ENCODE peak calls at places on chromosomes 11 and 22, in eight cellular contexts. P, S, C, G, M, I, R and N are unnamed samples.

GRCh38 chr22:50613291-50613981 is 12.8 kb downstream of the MAPK8IP2 start:
- DNase-seq in C (peak; percentile 54), S (no peak), I (no peak), R (no peak), P (no peak), M (no peak), G (no peak), N (no peak)

GRCh38 chr11:78031629-78032028 is 8.6 kb upstream of the KCTD14 start:
- DNase-seq in R (no peak), P (no peak), M (no peak), I (no peak), S (no peak), G (no peak), C (no peak), N (no peak)

GRCh38 chr11:108593214-108593909 is at the start of gene EXPH5:
- DNase-seq in I (peak; percentile 53), G (peak; percentile 50), M (peak; percentile 65), C (peak; percentile 73), P (peak; percentile 26), R (peak; percentile 4), S (peak; percentile 77), N (peak; percentile 63)

GRCh38 chr22:41620646-41621098 is at the start of gene DESI1:
- DNase-seq in M (peak; percentile 14), P (no peak), S (no peak), I (no peak), R (no peak), G (no peak), C (no peak), N (no peak)

GRCh38 chr11:113991718-113992458 is 17.0 kb downstream of the HTR3A start:
- DNase-seq in I (no peak), C (no peak), G (no peak), S (no peak), R (no peak), P (no peak), M (no peak), N (no peak)

GRCh38 chr11:119666463-119667131 is 62.4 kb downstream of the NECTIN1 start:
- DNase-seq in S (peak; percentile 40), M (peak; percentile 25), C (peak; percentile 79), I (peak; percentile 66), G (no peak), P (no peak), R (peak; percentile 71), N (peak; percentile 82)

GRCh38 chr11:121892131-121892681 is 223.8 kb downstream of the BLID start:
- DNase-seq in R (no peak), I (no peak), C (no peak), G (no peak), S (no peak), M (peak; percentile 81), P (peak; percentile 84), N (no peak)

GRCh38 chr11:28420099-28420498 is 311.9 kb downstream of the METTL15 start:
- DNase-seq in I (no peak), G (no peak), C (no peak), M (no peak), P (no peak), R (no peak), S (no peak), N (no peak)

GRCh38 chr11:103587951-103588788 is 448.3 kb upstream of the DDI1 start:
- DNase-seq in G (no peak), M (peak; percentile 29), I (no peak), P (no peak), S (no peak), C (no peak), R (no peak), N (no peak)

GRCh38 chr22:44668190-44668885 is 33.7 kb upstream of the PRR5 start:
- DNase-seq in S (peak; percentile 34), C (no peak), R (no peak), M (no peak), G (no peak), P (no peak), I (peak; percentile 59), N (no peak)

GRCh38 chr11:20873054-20873453 is 203.7 kb downstream of the NELL1 start:
- DNase-seq in M (no peak), G (no peak), C (no peak), S (no peak), R (peak; percentile 24), P (no peak), I (no peak), N (peak; percentile 54)

GRCh38 chr22:39117585-39118191 is 20.6 kb downstream of the APOBEC3H start:
- DNase-seq in I (peak; percentile 71), R (peak; percentile 84), P (peak; percentile 26), M (peak; percentile 38), G (no peak), C (no peak), S (peak; percentile 58), N (peak; percentile 46)

GRCh38 chr11:83726316-83726715 is 440.1 kb upstream of the CCDC90B start:
- DNase-seq in C (no peak), S (no peak), I (no peak), R (no peak), M (no peak), P (no peak), G (no peak), N (no peak)
- TF ChIP-seq CTCF in C (no peak), S (no peak), I (no peak), R (no peak), M (no peak), P (no peak), G (no peak), N (no peak)

GRCh38 chr11:118175031-118175531 is 1.4 kb downstream of the SCN2B start:
- DNase-seq in S (no peak), C (no peak), P (no peak), R (no peak), G (no peak), I (no peak), M (peak; percentile 62), N (no peak)

GRCh38 chr11:118175600-118176399 is 639 bp downstream of the SCN2B start:
- DNase-seq in C (no peak), R (no peak), P (no peak), G (no peak), S (no peak), I (no peak), M (no peak), N (no peak)

GRCh38 chr11:118176400-118177134 is at the start of gene SCN2B:
- DNase-seq in M (peak; percentile 15), P (no peak), S (no peak), G (no peak), I (no peak), C (no peak), R (peak; percentile 56), N (no peak)

DNA sequence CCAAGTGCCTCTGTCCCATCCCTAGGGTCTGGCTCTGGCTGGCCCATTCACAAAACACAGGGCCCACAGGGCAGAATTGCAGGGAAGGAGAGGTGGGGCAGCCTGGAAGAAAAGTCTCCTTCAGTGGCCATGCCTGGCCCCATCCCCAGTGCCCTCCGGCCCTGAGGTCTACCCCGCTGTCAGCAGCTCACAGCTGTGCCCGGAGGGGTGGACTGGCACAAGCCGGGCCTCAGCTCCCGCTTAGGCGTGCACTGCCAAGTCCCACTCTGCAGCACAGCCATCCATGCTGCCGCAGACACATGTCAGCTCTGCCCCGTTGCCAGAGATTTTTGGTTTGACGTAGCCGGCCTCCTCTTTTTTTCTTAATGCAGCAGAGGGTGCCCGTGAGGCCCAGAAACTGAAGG is 3.9 kb upstream of the SCN2B start:
- DNase-seq in M (peak; percentile 23), R (peak; percentile 85), P (no peak), C (peak; percentile 54), S (no peak), I (no peak), G (no peak), N (peak; percentile 37)
- TF ChIP-seq CTCF in M (no peak), R (peak; percentile 46), P (no peak), C (no peak), S (no peak), I (no peak), G (no peak), N (no peak)

DNA sequence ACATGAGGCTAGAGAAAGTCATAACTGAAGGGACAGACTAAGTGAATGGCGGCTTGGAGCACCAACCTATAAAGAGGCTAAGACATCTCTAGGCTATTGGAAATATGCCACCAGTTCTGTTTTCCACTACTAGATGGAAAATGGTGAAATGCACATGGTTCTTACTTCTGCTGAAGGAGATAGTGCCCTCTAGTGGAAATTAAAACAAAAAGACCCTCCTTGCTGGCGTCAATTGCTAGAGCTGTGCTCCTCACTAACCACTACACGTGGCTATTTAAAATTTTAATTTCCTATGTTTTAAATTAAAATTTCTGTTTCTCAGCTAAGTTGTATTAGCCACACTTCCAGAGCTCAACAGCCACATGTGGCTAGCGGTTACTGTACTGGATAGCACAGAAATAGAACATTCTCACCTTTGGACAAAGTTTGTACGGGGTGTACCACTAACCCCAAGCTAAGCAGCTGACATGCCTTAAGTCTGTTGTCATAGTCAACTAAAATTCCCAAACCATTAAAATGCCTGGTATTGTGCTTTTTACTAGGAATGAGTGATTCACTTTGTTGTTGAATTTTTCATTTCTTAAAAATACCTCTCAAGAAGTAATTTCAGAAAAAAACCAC is 34.1 kb upstream of the CALCA start:
- DNase-seq in G (peak; percentile 15), M (peak; percentile 34), S (no peak), R (peak; percentile 59), C (no peak), P (peak; percentile 4), I (no peak), N (no peak)
- TF ChIP-seq CTCF in G (no peak), M (no peak), S (peak; percentile 56), R (peak; percentile 85), C (no peak), P (no peak), I (peak; percentile 47), N (peak; percentile 69)

DNA sequence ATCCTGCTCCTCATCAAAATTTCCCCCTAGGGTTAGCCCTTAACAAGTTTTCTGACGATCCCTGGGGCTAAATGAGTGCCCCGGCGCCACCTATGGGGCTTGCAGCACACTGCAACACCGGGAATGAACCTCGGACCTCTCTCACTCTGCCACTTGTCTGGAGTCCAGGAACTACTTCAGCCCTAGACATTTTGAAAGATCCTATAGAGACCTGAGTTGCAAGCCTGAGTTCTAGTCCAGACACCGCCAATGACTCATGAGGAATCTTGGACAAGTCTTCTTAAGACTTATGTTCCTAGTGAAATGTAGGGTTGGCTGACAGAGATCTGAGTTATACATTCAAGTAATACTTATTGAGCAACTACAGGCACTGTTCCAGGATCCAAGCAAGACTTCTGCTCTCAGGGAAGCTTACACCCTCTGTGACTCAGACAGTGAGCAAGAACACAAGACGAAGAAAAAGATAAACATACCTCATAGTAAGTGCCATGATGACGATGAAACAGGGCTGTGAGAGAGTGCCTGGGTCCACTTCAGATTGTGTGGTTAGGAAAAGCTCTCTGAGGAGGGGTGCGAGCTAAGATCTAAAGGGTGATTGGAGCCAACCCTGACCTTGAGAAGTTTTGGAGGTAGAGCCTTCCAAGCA is 10.2 kb upstream of the STK33 start:
- DNase-seq in C (no peak), R (peak; percentile 54), M (peak; percentile 100), I (no peak), P (peak; percentile 100), G (peak; percentile 35), S (no peak), N (peak; percentile 56)
- TF ChIP-seq CTCF in C (peak; percentile 13), R (peak; percentile 87), M (peak; percentile 57), I (peak; percentile 66), P (peak; percentile 81), G (peak; percentile 67), S (peak; percentile 55), N (peak; percentile 67)